ENCODE peak calls at places on chromosomes 3 and 15, in four cellular contexts. Z is HepG2, M is K562, K is GM12878. S is an unnamed sample.

GRCh38 chr15:98840010-98840409 is 167.6 kb downstream of the PGPEP1L start:
- DNase-seq in Z (no peak), M (no peak), K (no peak), S (no peak)

GRCh38 chr3:124620600-124621063 is 109.6 kb upstream of the UMPS start:
- DNase-seq in Z (peak), M (peak), K (peak), S (no peak)

GRCh38 chr3:11021611-11022011 is 29.1 kb downstream of the SLC6A1 start:
- DNase-seq in Z (no peak), M (no peak), K (no peak), S (no peak)

GRCh38 chr15:80940331-80940730 is 49.3 kb downstream of the MESD start:
- DNase-seq in Z (no peak), M (no peak), K (no peak), S (no peak)

GRCh38 chr3:143811602-143812001 is 36.7 kb downstream of the SLC9A9 start:
- DNase-seq in Z (no peak), M (no peak), K (no peak), S (no peak)

GRCh38 chr3:149706905-149707304 is 45.4 kb downstream of the COMMD2 start:
- DNase-seq in Z (no peak), M (no peak), K (no peak), S (no peak)

GRCh38 chr3:12557472-12558105 is 702 bp downstream of the MKRN2 start:
- DNase-seq in Z (peak), M (peak), K (no peak), S (no peak)

GRCh38 chr15:51077565-51078153 is 17.0 kb downstream of the TNFAIP8L3 start:
- DNase-seq in Z (no peak), M (peak), K (peak), S (no peak)

GRCh38 chr3:58350627-58351013 is 17.9 kb downstream of the PXK start:
- DNase-seq in Z (no peak), M (peak), K (no peak), S (no peak)

GRCh38 chr3:97872209-97873042 is 50.6 kb downstream of the CRYBG3 start:
- DNase-seq in Z (no peak), M (no peak), K (no peak), S (peak)

GRCh38 chr15:101133751-101134261 is 118.0 kb downstream of the CHSY1 start:
- DNase-seq in Z (no peak), M (no peak), K (no peak), S (peak)

GRCh38 chr15:67542192-67542461 is 376 bp upstream of the MAP2K5 start:
- DNase-seq in Z (no peak), M (no peak), K (no peak), S (no peak)

GRCh38 chr15:77569647-77570186 is 63.0 kb downstream of the LINGO1 start:
- DNase-seq in Z (peak), M (peak), K (no peak), S (peak)

GRCh38 chr3:31755911-31756658 is 223.4 kb downstream of the STT3B start:
- DNase-seq in Z (no peak), M (no peak), K (no peak), S (no peak)

GRCh38 chr15:55222588-55222987 is 25.8 kb upstream of the RSL24D1 start:
- DNase-seq in Z (no peak), M (no peak), K (peak), S (no peak)

GRCh38 chr3:143600762-143601161 is 247.5 kb downstream of the SLC9A9 start:
- DNase-seq in Z (no peak), M (no peak), K (no peak), S (no peak)

DNA sequence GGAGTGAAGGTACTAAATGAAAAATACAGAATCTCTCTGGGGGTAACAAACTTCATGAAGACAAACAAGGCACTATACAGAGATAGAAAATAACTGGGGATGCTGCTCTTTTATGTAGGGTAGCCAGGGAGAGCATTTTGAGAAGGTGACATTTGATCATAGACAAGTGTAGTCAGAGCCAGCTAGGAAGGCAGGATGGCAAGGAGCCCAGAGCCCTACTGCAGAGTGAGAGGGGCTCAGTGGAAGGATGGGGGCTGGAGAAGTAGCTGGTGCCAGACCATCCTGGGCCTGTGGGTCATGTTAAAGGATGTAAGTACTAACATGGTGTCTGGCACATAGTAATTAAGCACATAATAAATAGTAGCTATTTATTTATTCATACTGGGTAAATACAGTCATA is 133.6 kb downstream of the MEIS2 start:
- DNase-seq in Z (no peak), M (no peak), K (no peak), S (no peak)
- TF ChIP-seq SIN3A in Z (no peak), M (no peak), K (no peak), S (no peak)

GRCh38 chr3:84307339-84307738 is 651.5 kb upstream of the CADM2 start:
- DNase-seq in Z (no peak), M (no peak), K (no peak), S (no peak)
- H3K9ac ChIP-seq in Z (no peak), M (peak), K (no peak), S (no peak)

GRCh38 chr3:112059497-112059896 is 25.0 kb downstream of the TMPRSS7 start:
- DNase-seq in Z (no peak), M (no peak), K (no peak), S (no peak)
- TF ChIP-seq FOXM1 in Z (no peak), M (no peak), K (no peak), S (no peak)

GRCh38 chr15:25717861-25718504 is 145.1 kb downstream of the ATP10A start:
- DNase-seq in Z (no peak), M (no peak), K (no peak), S (no peak)
- TF ChIP-seq SIN3A in Z (no peak), M (no peak), K (no peak), S (no peak)

DNA sequence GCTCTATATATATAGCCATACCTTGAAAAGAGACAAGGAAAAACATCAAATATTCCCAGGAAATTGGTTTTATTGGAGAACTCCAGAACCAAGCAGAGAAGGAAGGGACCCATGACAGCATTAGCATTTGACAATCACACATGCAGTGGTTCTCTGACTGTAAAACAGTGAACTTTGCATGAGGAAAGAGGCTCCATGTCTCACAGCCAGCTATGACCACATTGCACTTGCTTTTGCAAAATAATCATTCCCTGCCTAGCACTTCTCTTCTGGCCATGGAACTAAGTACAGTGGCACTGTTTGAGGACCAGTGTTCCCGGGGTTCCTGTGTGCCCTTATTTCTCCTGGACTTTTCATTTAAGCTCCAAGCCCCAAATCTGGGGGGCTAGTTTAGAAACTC is 85.5 kb downstream of the TGFBR2 start:
- DNase-seq in Z (no peak), M (no peak), K (no peak), S (no peak)
- H3K9ac ChIP-seq in Z (no peak), M (no peak), K (no peak), S (no peak)